ENCODE peak calls at places on chromosomes 16 and 17, in four cellular contexts. Q is caudate nucleus, N is NCI-H774, Z is BJ. S is an unnamed sample.

GRCh38 chr17:49987681-49988441 is 7.2 kb downstream of the DLX3 start:
- DNase-seq in Q (no peak), N (no peak), Z (no peak), S (no peak)

GRCh38 chr16:17345043-17345442 is 125.7 kb downstream of the XYLT1 start:
- DNase-seq in Q (no peak), N (no peak), Z (no peak), S (no peak)

GRCh38 chr16:13377143-13377542 is 475.7 kb downstream of the SHISA9 start:
- DNase-seq in Q (no peak), N (no peak), Z (no peak), S (no peak)

GRCh38 chr17:27751622-27752490 is 48.5 kb downstream of the NOS2 start:
- DNase-seq in Q (no peak), N (no peak), Z (no peak), S (no peak)

GRCh38 chr17:57948555-57949420 is 6.4 kb downstream of the CUEDC1 start:
- DNase-seq in Q (no peak), N (no peak), Z (peak; percentile 96), S (no peak)

GRCh38 chr17:39270923-39271322 is 45.2 kb upstream of the STAC2 start:
- DNase-seq in Q (no peak), N (no peak), Z (peak; percentile 53), S (no peak)

GRCh38 chr16:28219283-28219682 is 7.5 kb upstream of the XPO6 start:
- DNase-seq in Q (no peak), N (no peak), Z (no peak), S (no peak)

GRCh38 chr17:51365090-51365489 is 104.7 kb downstream of the UTP18 start:
- DNase-seq in Q (no peak), N (no peak), Z (no peak), S (no peak)

GRCh38 chr16:47644166-47644565 is 183.0 kb downstream of the PHKB start:
- DNase-seq in Q (no peak), N (no peak), Z (peak; percentile 16), S (no peak)

GRCh38 chr16:28014851-28015250 is 48.7 kb downstream of the GSG1L start:
- DNase-seq in Q (no peak), N (no peak), Z (no peak), S (no peak)

GRCh38 chr17:57678393-57678792 is 66.7 kb downstream of the CCDC182 start:
- DNase-seq in Q (no peak), N (no peak), Z (no peak), S (no peak)

GRCh38 chr16:12637002-12637401 is 166.7 kb downstream of the CPPED1 start:
- DNase-seq in Q (no peak), N (no peak), Z (no peak), S (no peak)

GRCh38 chr17:77420804-77421634 is 280.2 kb downstream of the SEC14L1 start:
- DNase-seq in Q (no peak), N (peak; percentile 36), Z (peak; percentile 58), S (no peak)

GRCh38 chr16:84087461-84088151 is 29.1 kb downstream of the MBTPS1 start:
- DNase-seq in Q (no peak), N (no peak), Z (no peak), S (no peak)

GRCh38 chr16:68083861-68084503 is 1.2 kb upstream of the NFATC3 start:
- DNase-seq in Q (no peak), N (no peak), Z (no peak), S (no peak)

GRCh38 chr17:61461586-61461966 is 9.4 kb downstream of the TBX4 start:
- DNase-seq in Q (no peak), N (no peak), Z (no peak), S (no peak)

GRCh38 chr17:80187493-80187892 is 17.7 kb downstream of the CARD14 start:
- DNase-seq in Q (no peak), N (no peak), Z (no peak), S (no peak)

GRCh38 chr16:12366313-12366712 is 389.8 kb downstream of the SNX29 start:
- DNase-seq in Q (no peak), N (no peak), Z (no peak), S (no peak)

GRCh38 chr17:65660947-65661346 is 99.5 kb upstream of the AXIN2 start:
- DNase-seq in Q (no peak), N (no peak), Z (peak; percentile 43), S (no peak)

GRCh38 chr17:17379197-17379991 is 76.2 kb downstream of the NT5M start:
- DNase-seq in Q (no peak), N (no peak), Z (no peak), S (peak; percentile 44)

GRCh38 chr17:41689497-41690299 is 1.0 kb downstream of the EIF1 start:
- DNase-seq in Q (no peak), N (peak; percentile 43), Z (no peak), S (peak; percentile 26)

GRCh38 chr17:35752471-35752870 is 568 bp downstream of the GAS2L2 start:
- DNase-seq in Q (no peak), N (peak; percentile 47), Z (no peak), S (no peak)

GRCh38 chr16:2708290-2708639 is 11.8 kb downstream of the PRSS27 start:
- DNase-seq in Q (no peak), N (no peak), Z (no peak), S (no peak)

GRCh38 chr17:54256530-54256929 is 433.8 kb downstream of the KIF2B start:
- DNase-seq in Q (no peak), N (no peak), Z (no peak), S (no peak)

GRCh38 chr16:49748322-49748721 is 107.6 kb downstream of the ZNF423 start:
- DNase-seq in Q (no peak), N (no peak), Z (no peak), S (no peak)

GRCh38 chr17:44585315-44585714 is 28.0 kb downstream of the FZD2 start:
- DNase-seq in Q (no peak), N (no peak), Z (no peak), S (no peak)

GRCh38 chr17:40348136-40348504 is 16.4 kb downstream of the GJD3 start:
- DNase-seq in Q (no peak), N (no peak), Z (no peak), S (no peak)

GRCh38 chr16:50991006-50991405 is 160.1 kb downstream of the SALL1 start:
- DNase-seq in Q (no peak), N (no peak), Z (no peak), S (no peak)

GRCh38 chr17:78736526-78737079 is 45.5 kb downstream of the CYTH1 start:
- DNase-seq in Q (no peak), N (peak; percentile 83), Z (no peak), S (no peak)

GRCh38 chr16:69373019-69373418 is 12.8 kb downstream of the TERF2 start:
- DNase-seq in Q (no peak), N (no peak), Z (no peak), S (no peak)

GRCh38 chr17:81998719-81999438 is 21.4 kb downstream of the ASPSCR1 start:
- DNase-seq in Q (no peak), N (no peak), Z (no peak), S (no peak)

GRCh38 chr16:74999208-74999682 is 421 bp downstream of the ZNRF1 start:
- DNase-seq in Q (no peak), N (no peak), Z (no peak), S (peak; percentile 30)

GRCh38 chr17:74360993-74361612 is 565 bp downstream of the BTBD17 start:
- DNase-seq in Q (no peak), N (no peak), Z (no peak), S (no peak)

GRCh38 chr17:40550608-40551007 is 14.7 kb downstream of the CCR7 start:
- DNase-seq in Q (no peak), N (no peak), Z (no peak), S (no peak)

GRCh38 chr17:9225305-9226101 is 204.2 kb downstream of the NTN1 start:
- DNase-seq in Q (no peak), N (no peak), Z (no peak), S (no peak)

GRCh38 chr16:57732011-57732410 is 3.6 kb upstream of the KATNB1 start:
- DNase-seq in Q (no peak), N (no peak), Z (peak; percentile 37), S (no peak)

GRCh38 chr16:11599579-11599978 is 12.9 kb upstream of the LITAF start:
- DNase-seq in Q (no peak), N (no peak), Z (no peak), S (no peak)

GRCh38 chr17:67253379-67253778 is 8.4 kb upstream of the HELZ start:
- DNase-seq in Q (no peak), N (no peak), Z (no peak), S (no peak)